ENCODE peak calls at places on chromosomes 1 and 21, in seven cellular contexts. One of them, this sample, is unnamed.

GRCh38 chr1:233459968-233460367 is 132.4 kb downstream of the MAP3K21 start:
- DNase-seq in foreskin keratinocyte: no peak
- DNase-seq in ovary: no peak
- DNase-seq in fibroblast of the aortic adventitia: no peak
- DNase-seq in AG09319: no peak
- DNase-seq in choroid plexus epithelial cell: no peak
- DNase-seq in OCI-LY7: no peak
- DNase-seq in this sample: no peak

GRCh38 chr21:22965455-22966125 is 1967.4 kb downstream of the NCAM2 start:
- DNase-seq in foreskin keratinocyte: no peak
- DNase-seq in ovary: no peak
- DNase-seq in fibroblast of the aortic adventitia: no peak
- DNase-seq in AG09319: no peak
- DNase-seq in choroid plexus epithelial cell: peak
- DNase-seq in OCI-LY7: no peak
- DNase-seq in this sample: no peak

GRCh38 chr21:31370893-31371652 is 27.0 kb upstream of the TIAM1 start:
- DNase-seq in foreskin keratinocyte: no peak
- DNase-seq in ovary: no peak
- DNase-seq in fibroblast of the aortic adventitia: peak
- DNase-seq in AG09319: no peak
- DNase-seq in choroid plexus epithelial cell: peak
- DNase-seq in OCI-LY7: no peak
- DNase-seq in this sample: no peak

GRCh38 chr1:65063025-65063424 is 85.0 kb upstream of the AK4 start:
- DNase-seq in foreskin keratinocyte: no peak
- DNase-seq in ovary: no peak
- DNase-seq in fibroblast of the aortic adventitia: no peak
- DNase-seq in AG09319: no peak
- DNase-seq in choroid plexus epithelial cell: no peak
- DNase-seq in OCI-LY7: peak
- DNase-seq in this sample: no peak

GRCh38 chr1:2303016-2303775 is 75.1 kb downstream of the SKI start:
- DNase-seq in foreskin keratinocyte: no peak
- DNase-seq in ovary: no peak
- DNase-seq in fibroblast of the aortic adventitia: no peak
- DNase-seq in AG09319: no peak
- DNase-seq in choroid plexus epithelial cell: no peak
- DNase-seq in OCI-LY7: no peak
- DNase-seq in this sample: no peak

GRCh38 chr1:1337793-1338147 is 6.7 kb downstream of the TAS1R3 start:
- DNase-seq in foreskin keratinocyte: no peak
- DNase-seq in ovary: no peak
- DNase-seq in fibroblast of the aortic adventitia: no peak
- DNase-seq in AG09319: no peak
- DNase-seq in choroid plexus epithelial cell: no peak
- DNase-seq in OCI-LY7: peak
- DNase-seq in this sample: no peak

GRCh38 chr1:198153804-198154203 is 3.0 kb upstream of the NEK7 start:
- DNase-seq in foreskin keratinocyte: no peak
- DNase-seq in ovary: no peak
- DNase-seq in fibroblast of the aortic adventitia: peak
- DNase-seq in AG09319: no peak
- DNase-seq in choroid plexus epithelial cell: no peak
- DNase-seq in OCI-LY7: no peak
- DNase-seq in this sample: no peak

GRCh38 chr1:4664601-4665000 is 10.2 kb downstream of the AJAP1 start:
- DNase-seq in foreskin keratinocyte: no peak
- DNase-seq in ovary: no peak
- DNase-seq in fibroblast of the aortic adventitia: no peak
- DNase-seq in AG09319: no peak
- DNase-seq in choroid plexus epithelial cell: no peak
- DNase-seq in OCI-LY7: no peak
- DNase-seq in this sample: no peak

GRCh38 chr1:167561753-167562152 is 8.2 kb upstream of the CREG1 start:
- DNase-seq in foreskin keratinocyte: no peak
- DNase-seq in ovary: no peak
- DNase-seq in fibroblast of the aortic adventitia: no peak
- DNase-seq in AG09319: no peak
- DNase-seq in choroid plexus epithelial cell: no peak
- DNase-seq in OCI-LY7: no peak
- DNase-seq in this sample: no peak

GRCh38 chr1:20729990-20730689 is 2.4 kb downstream of the SH2D5 start:
- DNase-seq in foreskin keratinocyte: no peak
- DNase-seq in ovary: no peak
- DNase-seq in fibroblast of the aortic adventitia: no peak
- DNase-seq in AG09319: no peak
- DNase-seq in choroid plexus epithelial cell: no peak
- DNase-seq in OCI-LY7: no peak
- DNase-seq in this sample: no peak

GRCh38 chr1:212760126-212760823 is 31.3 kb downstream of the NSL1 start:
- DNase-seq in foreskin keratinocyte: no peak
- DNase-seq in ovary: no peak
- DNase-seq in fibroblast of the aortic adventitia: no peak
- DNase-seq in AG09319: no peak
- DNase-seq in choroid plexus epithelial cell: no peak
- DNase-seq in OCI-LY7: peak
- DNase-seq in this sample: no peak

GRCh38 chr1:178521241-178521640 is 8.3 kb downstream of the TEX35 start:
- DNase-seq in foreskin keratinocyte: no peak
- DNase-seq in ovary: no peak
- DNase-seq in fibroblast of the aortic adventitia: no peak
- DNase-seq in AG09319: no peak
- DNase-seq in choroid plexus epithelial cell: no peak
- DNase-seq in OCI-LY7: no peak
- DNase-seq in this sample: no peak

GRCh38 chr1:20685099-20685662 is 24.0 kb upstream of the DDOST start:
- DNase-seq in foreskin keratinocyte: no peak
- DNase-seq in ovary: no peak
- DNase-seq in fibroblast of the aortic adventitia: no peak
- DNase-seq in AG09319: no peak
- DNase-seq in choroid plexus epithelial cell: peak
- DNase-seq in OCI-LY7: no peak
- DNase-seq in this sample: no peak

GRCh38 chr1:56578664-56578962 is 750 bp downstream of the PLPP3 start:
- DNase-seq in foreskin keratinocyte: no peak
- DNase-seq in ovary: peak
- DNase-seq in fibroblast of the aortic adventitia: no peak
- DNase-seq in AG09319: no peak
- DNase-seq in choroid plexus epithelial cell: no peak
- DNase-seq in OCI-LY7: no peak
- DNase-seq in this sample: no peak

GRCh38 chr1:113912594-113913311 is 7.6 kb downstream of the DCLRE1B start:
- DNase-seq in foreskin keratinocyte: no peak
- DNase-seq in ovary: peak
- DNase-seq in fibroblast of the aortic adventitia: peak
- DNase-seq in AG09319: peak
- DNase-seq in choroid plexus epithelial cell: peak
- DNase-seq in OCI-LY7: no peak
- DNase-seq in this sample: no peak

GRCh38 chr1:156160744-156161181 is 7.4 kb downstream of the SEMA4A start:
- DNase-seq in foreskin keratinocyte: no peak
- DNase-seq in ovary: peak
- DNase-seq in fibroblast of the aortic adventitia: no peak
- DNase-seq in AG09319: no peak
- DNase-seq in choroid plexus epithelial cell: peak
- DNase-seq in OCI-LY7: no peak
- DNase-seq in this sample: no peak

GRCh38 chr1:12278998-12279397 is 49.2 kb downstream of the VPS13D start:
- DNase-seq in foreskin keratinocyte: no peak
- DNase-seq in ovary: no peak
- DNase-seq in fibroblast of the aortic adventitia: no peak
- DNase-seq in AG09319: no peak
- DNase-seq in choroid plexus epithelial cell: no peak
- DNase-seq in OCI-LY7: no peak
- DNase-seq in this sample: no peak

GRCh38 chr1:36885537-36886441 is 148.5 kb downstream of the GRIK3 start:
- DNase-seq in foreskin keratinocyte: no peak
- DNase-seq in ovary: no peak
- DNase-seq in fibroblast of the aortic adventitia: no peak
- DNase-seq in AG09319: no peak
- DNase-seq in choroid plexus epithelial cell: no peak
- DNase-seq in OCI-LY7: no peak
- DNase-seq in this sample: no peak

GRCh38 chr1:51523931-51524330 is 4.9 kb upstream of the EPS15 start:
- DNase-seq in foreskin keratinocyte: no peak
- DNase-seq in ovary: no peak
- DNase-seq in fibroblast of the aortic adventitia: no peak
- DNase-seq in AG09319: no peak
- DNase-seq in choroid plexus epithelial cell: no peak
- DNase-seq in OCI-LY7: no peak
- DNase-seq in this sample: no peak

GRCh38 chr21:42439284-42440186 is 35.8 kb downstream of the UBASH3A start:
- DNase-seq in foreskin keratinocyte: no peak
- DNase-seq in ovary: no peak
- DNase-seq in fibroblast of the aortic adventitia: no peak
- DNase-seq in AG09319: no peak
- DNase-seq in choroid plexus epithelial cell: no peak
- DNase-seq in OCI-LY7: no peak
- DNase-seq in this sample: no peak

GRCh38 chr1:145751491-145752021 is 32.3 kb downstream of the CD160 start:
- DNase-seq in foreskin keratinocyte: peak
- DNase-seq in ovary: no peak
- DNase-seq in fibroblast of the aortic adventitia: peak
- DNase-seq in AG09319: peak
- DNase-seq in choroid plexus epithelial cell: peak
- DNase-seq in OCI-LY7: no peak
- DNase-seq in this sample: no peak

GRCh38 chr1:171142081-171142450 is 43.0 kb upstream of the FMO2 start:
- DNase-seq in foreskin keratinocyte: no peak
- DNase-seq in ovary: peak
- DNase-seq in fibroblast of the aortic adventitia: peak
- DNase-seq in AG09319: peak
- DNase-seq in choroid plexus epithelial cell: peak
- DNase-seq in OCI-LY7: no peak
- DNase-seq in this sample: no peak

GRCh38 chr1:91243171-91243570 is 161.5 kb downstream of the HFM1 start:
- DNase-seq in foreskin keratinocyte: no peak
- DNase-seq in ovary: no peak
- DNase-seq in fibroblast of the aortic adventitia: no peak
- DNase-seq in AG09319: no peak
- DNase-seq in choroid plexus epithelial cell: no peak
- DNase-seq in OCI-LY7: no peak
- DNase-seq in this sample: no peak

GRCh38 chr1:108617724-108618056 is 43.2 kb downstream of the HENMT1 start:
- DNase-seq in foreskin keratinocyte: no peak
- DNase-seq in ovary: no peak
- DNase-seq in fibroblast of the aortic adventitia: no peak
- DNase-seq in AG09319: no peak
- DNase-seq in choroid plexus epithelial cell: no peak
- DNase-seq in OCI-LY7: no peak
- DNase-seq in this sample: no peak

GRCh38 chr21:45818904-45819285 is 162.7 kb upstream of the COL6A1 start:
- DNase-seq in foreskin keratinocyte: no peak
- DNase-seq in ovary: no peak
- DNase-seq in fibroblast of the aortic adventitia: peak
- DNase-seq in AG09319: no peak
- DNase-seq in choroid plexus epithelial cell: peak
- DNase-seq in OCI-LY7: no peak
- DNase-seq in this sample: peak

GRCh38 chr1:209937996-209938959 is at the start of gene SYT14:
- DNase-seq in foreskin keratinocyte: no peak
- DNase-seq in ovary: no peak
- DNase-seq in fibroblast of the aortic adventitia: peak
- DNase-seq in AG09319: peak
- DNase-seq in choroid plexus epithelial cell: peak
- DNase-seq in OCI-LY7: no peak
- DNase-seq in this sample: no peak

GRCh38 chr1:175449306-175449705 is 256.7 kb upstream of the KIAA0040 start:
- DNase-seq in foreskin keratinocyte: no peak
- DNase-seq in ovary: no peak
- DNase-seq in fibroblast of the aortic adventitia: no peak
- DNase-seq in AG09319: no peak
- DNase-seq in choroid plexus epithelial cell: no peak
- DNase-seq in OCI-LY7: no peak
- DNase-seq in this sample: no peak

GRCh38 chr1:226003502-226004170 is 4.5 kb upstream of the SDE2 start:
- DNase-seq in foreskin keratinocyte: no peak
- DNase-seq in ovary: no peak
- DNase-seq in fibroblast of the aortic adventitia: no peak
- DNase-seq in AG09319: no peak
- DNase-seq in choroid plexus epithelial cell: no peak
- DNase-seq in OCI-LY7: no peak
- DNase-seq in this sample: no peak

GRCh38 chr21:38202811-38203210 is 54.0 kb upstream of the KCNJ15 start:
- DNase-seq in foreskin keratinocyte: no peak
- DNase-seq in ovary: no peak
- DNase-seq in fibroblast of the aortic adventitia: no peak
- DNase-seq in AG09319: no peak
- DNase-seq in choroid plexus epithelial cell: no peak
- DNase-seq in OCI-LY7: no peak
- DNase-seq in this sample: no peak
- TF ChIP-seq CTCF in foreskin keratinocyte: no peak
- TF ChIP-seq CTCF in ovary: no peak
- TF ChIP-seq CTCF in fibroblast of the aortic adventitia: no peak
- TF ChIP-seq CTCF in AG09319: no peak
- TF ChIP-seq CTCF in choroid plexus epithelial cell: no peak
- TF ChIP-seq CTCF in OCI-LY7: no peak
- TF ChIP-seq CTCF in this sample: no peak

GRCh38 chr1:29468501-29468900 is 232.2 kb downstream of the PTPRU start:
- DNase-seq in foreskin keratinocyte: no peak
- DNase-seq in ovary: no peak
- DNase-seq in fibroblast of the aortic adventitia: no peak
- DNase-seq in AG09319: no peak
- DNase-seq in choroid plexus epithelial cell: no peak
- DNase-seq in OCI-LY7: no peak
- DNase-seq in this sample: no peak
- TF ChIP-seq CTCF in foreskin keratinocyte: no peak
- TF ChIP-seq CTCF in ovary: no peak
- TF ChIP-seq CTCF in fibroblast of the aortic adventitia: no peak
- TF ChIP-seq CTCF in AG09319: no peak
- TF ChIP-seq CTCF in choroid plexus epithelial cell: no peak
- TF ChIP-seq CTCF in OCI-LY7: no peak
- TF ChIP-seq CTCF in this sample: no peak

GRCh38 chr1:22317231-22317919 is 134.3 kb upstream of the ZBTB40 start:
- DNase-seq in foreskin keratinocyte: no peak
- DNase-seq in ovary: no peak
- DNase-seq in fibroblast of the aortic adventitia: no peak
- DNase-seq in AG09319: no peak
- DNase-seq in choroid plexus epithelial cell: peak
- DNase-seq in OCI-LY7: peak
- DNase-seq in this sample: no peak
- TF ChIP-seq CTCF in foreskin keratinocyte: peak
- TF ChIP-seq CTCF in ovary: no peak
- TF ChIP-seq CTCF in fibroblast of the aortic adventitia: peak
- TF ChIP-seq CTCF in AG09319: peak
- TF ChIP-seq CTCF in choroid plexus epithelial cell: peak
- TF ChIP-seq CTCF in OCI-LY7: peak
- TF ChIP-seq CTCF in this sample: peak

DNA sequence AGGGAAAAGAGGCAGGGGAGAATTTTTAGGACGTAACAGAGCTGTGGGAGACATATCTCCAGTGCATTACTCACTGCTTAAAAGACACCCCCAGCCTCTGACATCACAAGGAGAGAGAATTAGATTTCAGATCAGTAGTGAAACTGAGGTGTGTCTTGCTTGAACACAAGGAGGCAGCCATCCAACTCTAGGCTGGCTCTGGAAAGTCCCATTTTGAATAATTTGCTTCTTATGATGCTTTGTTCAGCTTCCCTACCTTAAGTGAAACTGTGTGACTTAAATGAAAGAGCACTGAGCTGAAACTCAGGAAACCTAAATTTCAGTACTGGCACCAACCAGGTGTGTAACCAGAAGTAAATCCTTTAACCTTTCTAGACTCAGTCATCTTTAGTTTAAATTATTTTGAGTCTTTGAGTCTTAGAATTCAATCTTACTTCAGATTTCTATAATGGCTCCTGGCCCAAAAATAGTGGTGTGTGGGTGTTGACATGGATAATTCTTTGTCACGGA is 251.6 kb upstream of the SGIP1 start:
- DNase-seq in foreskin keratinocyte: peak
- DNase-seq in ovary: no peak
- DNase-seq in fibroblast of the aortic adventitia: peak
- DNase-seq in AG09319: no peak
- DNase-seq in choroid plexus epithelial cell: peak
- DNase-seq in OCI-LY7: peak
- DNase-seq in this sample: no peak
- TF ChIP-seq CTCF in foreskin keratinocyte: peak
- TF ChIP-seq CTCF in ovary: no peak
- TF ChIP-seq CTCF in fibroblast of the aortic adventitia: peak
- TF ChIP-seq CTCF in AG09319: peak
- TF ChIP-seq CTCF in choroid plexus epithelial cell: peak
- TF ChIP-seq CTCF in OCI-LY7: peak
- TF ChIP-seq CTCF in this sample: no peak

This sample was measured in CD14-positive monocyte.